ENCODE peak calls at places on chromosomes 2 and 18, in seven cellular contexts. P is Caco-2, U is body of pancreas, C is upper lobe of left lung, Y is IMR-90, Z is BJ, Q is GM12865. J is an unnamed sample.

GRCh38 chr18:10454800-10455550 is 540 bp downstream of the APCDD1 start:
- DNase-seq in C (no peak), Y (peak), P (peak), Z (no peak), U (peak), Q (no peak), J (no peak)

GRCh38 chr18:58221060-58221725 is 177.2 kb downstream of the NEDD4L start:
- DNase-seq in C (peak), Q (no peak), Y (peak), U (peak), P (peak), Z (no peak), J (peak)

GRCh38 chr2:236731767-236732580 is 162.3 kb downstream of the ACKR3 start:
- DNase-seq in P (no peak), Y (peak), Q (no peak), C (peak), U (peak), Z (no peak), J (no peak)

GRCh38 chr2:129849559-129850160 is 129.8 kb upstream of the RAB6C start:
- DNase-seq in U (no peak), Q (peak), C (no peak), Y (peak), P (peak), Z (peak), J (peak)

GRCh38 chr2:109482371-109482841 is 131.4 kb downstream of the SEPTIN10 start:
- DNase-seq in Y (no peak), P (no peak), C (no peak), Z (no peak), U (no peak), Q (no peak), J (no peak)

GRCh38 chr2:74502720-74503505 is 3.5 kb upstream of the LBX2 start:
- DNase-seq in Y (peak), C (peak), Z (no peak), P (peak), Q (peak), U (peak), J (peak)

GRCh38 chr2:62934501-62934900 is 116.1 kb upstream of the OTX1 start:
- DNase-seq in Q (no peak), C (no peak), Y (no peak), Z (no peak), U (no peak), P (no peak), J (peak)

GRCh38 chr2:105287692-105288091 is 41.8 kb downstream of the TGFBRAP1 start:
- DNase-seq in Y (peak), P (peak), Z (no peak), U (peak), C (peak), Q (peak), J (peak)

GRCh38 chr2:238581126-238581525 is 154.4 kb downstream of the ASB1 start:
- DNase-seq in U (no peak), P (no peak), Y (no peak), C (no peak), Z (no peak), Q (no peak), J (no peak)

GRCh38 chr2:218908721-218909619 is 28.3 kb downstream of the WNT10A start:
- DNase-seq in Q (peak), P (peak), Y (peak), U (peak), Z (peak), C (peak), J (peak)

GRCh38 chr18:61998957-61999356 is 106.2 kb upstream of the RNF152 start:
- DNase-seq in U (no peak), Z (peak), Q (no peak), C (no peak), P (no peak), Y (peak), J (peak)

GRCh38 chr18:68244786-68245185 is 470.1 kb downstream of the TMX3 start:
- DNase-seq in Z (no peak), C (no peak), P (no peak), Q (no peak), U (no peak), Y (peak), J (peak)

GRCh38 chr2:2683581-2683980 is 352.5 kb upstream of the MYT1L start:
- DNase-seq in U (no peak), Z (no peak), Y (no peak), C (no peak), Q (no peak), P (no peak), J (no peak)

GRCh38 chr2:120866071-120866470 is 130.4 kb downstream of the GLI2 start:
- DNase-seq in U (no peak), C (no peak), Z (no peak), Y (no peak), Q (no peak), P (no peak), J (no peak)

GRCh38 chr18:50559750-50560680 is at the start of gene MAPK4:
- DNase-seq in Y (no peak), U (peak), C (peak), Z (no peak), Q (peak), P (peak), J (peak)

GRCh38 chr18:50562686-50563085 is 2.8 kb downstream of the MAPK4 start:
- DNase-seq in C (no peak), Y (no peak), Z (no peak), U (no peak), Q (no peak), P (no peak), J (no peak)

GRCh38 chr18:50560681-50561629 is 1.1 kb downstream of the MAPK4 start:
- DNase-seq in P (peak), U (peak), C (no peak), Q (no peak), Y (no peak), Z (no peak), J (no peak)

GRCh38 chr18:50558157-50558556 is 1.7 kb upstream of the MAPK4 start:
- DNase-seq in Q (no peak), Y (no peak), P (no peak), Z (no peak), U (no peak), C (no peak), J (no peak)

GRCh38 chr18:50558948-50559749 is 738 bp upstream of the MAPK4 start:
- DNase-seq in Y (no peak), Q (no peak), Z (no peak), C (no peak), P (no peak), U (no peak), J (peak)
- H3K4me3 ChIP-seq in Y (no peak), Q (no peak), Z (no peak), C (peak), P (peak), U (peak), J (no peak)

DNA sequence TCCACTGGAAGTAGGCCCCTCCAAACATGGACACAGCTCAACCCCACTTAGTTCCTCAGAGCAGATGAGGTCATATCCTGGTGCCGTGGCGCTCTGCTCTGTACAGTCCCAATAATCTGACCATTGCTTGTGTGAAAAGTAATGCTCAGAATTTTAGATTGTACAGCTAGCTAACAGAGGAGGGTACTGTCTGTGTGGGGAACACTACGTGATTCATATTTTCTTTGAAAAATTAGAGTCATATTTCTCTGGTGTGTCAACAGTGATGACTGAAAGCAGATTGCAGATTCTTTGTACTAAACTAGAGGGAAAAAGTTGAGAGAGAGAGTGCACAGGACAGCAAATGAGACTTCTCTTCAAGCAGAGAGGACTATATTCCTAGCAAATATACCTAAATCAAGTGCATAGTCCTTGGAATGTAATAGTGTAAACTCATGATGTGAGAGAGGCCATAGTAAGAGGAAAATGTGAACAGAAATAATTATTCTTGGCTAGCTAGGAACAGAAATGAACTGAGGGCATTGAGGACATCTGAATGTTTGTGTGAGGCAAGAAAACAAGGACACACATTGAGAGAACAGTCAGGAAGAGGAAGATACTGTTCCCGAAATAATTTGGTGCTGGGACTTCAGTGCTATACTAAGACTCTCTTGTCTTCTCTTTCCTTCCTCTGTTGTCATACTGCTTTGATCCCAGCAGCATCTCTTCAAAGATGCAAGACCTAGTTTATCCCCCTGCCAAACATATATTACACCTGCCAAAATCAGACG is 157.0 kb upstream of the RND3 start:
- DNase-seq in Q (no peak), Y (peak), U (no peak), P (no peak), Z (no peak), C (no peak), J (peak)
- TF ChIP-seq CTCF in Q (no peak), Y (no peak), U (no peak), P (no peak), Z (no peak), C (no peak), J (no peak)

DNA sequence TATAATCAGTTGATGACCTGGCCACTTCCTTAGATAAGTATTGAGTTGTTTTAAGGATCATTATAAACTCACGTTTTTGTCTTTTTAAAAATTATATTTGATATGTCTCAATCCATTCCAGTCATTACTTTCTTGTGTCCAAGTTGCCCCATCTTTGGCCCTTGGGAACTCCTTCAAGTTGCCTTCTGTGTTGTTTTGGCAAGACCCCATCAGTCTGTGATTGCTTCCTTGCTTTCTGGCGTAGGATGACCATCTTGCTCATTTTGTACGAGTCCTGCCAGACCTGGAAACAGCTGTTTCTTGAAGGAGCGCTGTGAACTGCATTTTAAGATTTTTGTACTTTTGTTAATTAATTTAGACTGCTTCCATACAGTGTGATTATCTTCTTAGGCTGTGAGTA is 68.9 kb upstream of the ITM2C start:
- DNase-seq in U (peak), Z (no peak), C (no peak), Y (no peak), P (no peak), Q (no peak), J (no peak)
- H3K4me3 ChIP-seq in U (no peak), Z (no peak), C (no peak), Y (no peak), P (no peak), Q (no peak), J (no peak)

GRCh38 chr18:78362198-78362597 is 617.4 kb upstream of the SALL3 start:
- DNase-seq in Y (no peak), Z (no peak), C (no peak), P (no peak), U (no peak), Q (no peak), J (no peak)
- TF ChIP-seq CTCF in Y (no peak), Z (no peak), C (no peak), P (no peak), U (no peak), Q (no peak), J (no peak)

J was measured in foreskin fibroblast.